ENCODE peak calls at places on chromosomes 2 and 18, in six cellular contexts. J is GM12865, X is bronchial epithelial cell, P is endodermal cell, Q is neural progenitor cell, R is HFF-Myc. V is an unnamed sample.

GRCh38 chr2:229660951-229661350 is 53.4 kb downstream of the DNER start:
- DNase-seq in J (no peak), X (peak), P (no peak), Q (no peak), R (no peak), V (no peak)

GRCh38 chr2:67388680-67389079 is 8.5 kb upstream of the ETAA1 start:
- DNase-seq in J (no peak), X (no peak), P (peak), Q (no peak), R (no peak), V (no peak)

GRCh38 chr2:30233142-30233961 is 2.0 kb downstream of the LBH start:
- DNase-seq in J (no peak), X (peak), P (peak), Q (peak), R (no peak), V (no peak)

GRCh38 chr18:710418-711300 is 1.8 kb downstream of the ENOSF1 start:
- DNase-seq in J (no peak), X (no peak), P (no peak), Q (no peak), R (no peak), V (no peak)

GRCh38 chr2:64543006-64543697 is 19.0 kb downstream of the AFTPH start:
- DNase-seq in J (no peak), X (peak), P (no peak), Q (no peak), R (no peak), V (no peak)

GRCh38 chr18:3323900-3324299 is 62.0 kb downstream of the MYL12B start:
- DNase-seq in J (peak), X (no peak), P (no peak), Q (no peak), R (no peak), V (peak)

GRCh38 chr2:186913870-186914269 is 64.9 kb upstream of the ZSWIM2 start:
- DNase-seq in J (peak), X (no peak), P (no peak), Q (no peak), R (no peak), V (peak)

GRCh38 chr2:181546086-181546485 is 88.9 kb downstream of the ITGA4 start:
- DNase-seq in J (no peak), X (peak), P (no peak), Q (no peak), R (no peak), V (no peak)

GRCh38 chr2:136378712-136379595 is 261.0 kb upstream of the CXCR4 start:
- DNase-seq in J (peak), X (peak), P (peak), Q (peak), R (peak), V (peak)

GRCh38 chr2:144032566-144032965 is 487.4 kb downstream of the ZEB2 start:
- DNase-seq in J (no peak), X (no peak), P (no peak), Q (no peak), R (peak), V (no peak)

GRCh38 chr2:110848519-110848918 is 116.1 kb downstream of the ACOXL start:
- DNase-seq in J (no peak), X (no peak), P (no peak), Q (no peak), R (no peak), V (no peak)

GRCh38 chr18:59547691-59548182 is 149.5 kb downstream of the CCBE1 start:
- DNase-seq in J (peak), X (peak), P (peak), Q (peak), R (no peak), V (no peak)

GRCh38 chr2:174485763-174486613 is 841 bp downstream of the GPR155 start:
- DNase-seq in J (peak), X (no peak), P (peak), Q (peak), R (no peak), V (peak)

GRCh38 chr2:111160758-111161157 is 40.0 kb downstream of the BCL2L11 start:
- DNase-seq in J (no peak), X (peak), P (peak), Q (no peak), R (no peak), V (no peak)

GRCh38 chr2:205188516-205189138 is 493.7 kb upstream of the NRP2 start:
- DNase-seq in J (no peak), X (peak), P (peak), Q (peak), R (peak), V (no peak)

GRCh38 chr2:216031960-216032689 is 18.8 kb upstream of the MREG start:
- DNase-seq in J (peak), X (peak), P (no peak), Q (no peak), R (peak), V (peak)

GRCh38 chr2:237253046-237253723 is 160.8 kb downstream of the COL6A3 start:
- DNase-seq in J (no peak), X (peak), P (no peak), Q (no peak), R (no peak), V (no peak)

GRCh38 chr2:35428548-35428947 is 927.0 kb upstream of the CRIM1 start:
- DNase-seq in J (peak), X (peak), P (peak), Q (peak), R (no peak), V (no peak)
- TF ChIP-seq CTCF in J (peak), X (peak), P (peak), Q (peak), R (peak), V (peak)

GRCh38 chr2:170953976-170954375 is 24.9 kb downstream of the GORASP2 start:
- DNase-seq in J (no peak), X (no peak), P (no peak), Q (no peak), R (no peak), V (no peak)
- TF ChIP-seq CTCF in J (no peak), X (no peak), P (no peak), Q (no peak), R (no peak), V (no peak)

GRCh38 chr18:10682368-10682714 is 156.5 kb downstream of the NAPG start:
- DNase-seq in J (peak), X (no peak), P (no peak), Q (no peak), R (no peak), V (no peak)
- TF ChIP-seq CTCF in J (peak), X (no peak), P (peak), Q (peak), R (peak), V (peak)

DNA sequence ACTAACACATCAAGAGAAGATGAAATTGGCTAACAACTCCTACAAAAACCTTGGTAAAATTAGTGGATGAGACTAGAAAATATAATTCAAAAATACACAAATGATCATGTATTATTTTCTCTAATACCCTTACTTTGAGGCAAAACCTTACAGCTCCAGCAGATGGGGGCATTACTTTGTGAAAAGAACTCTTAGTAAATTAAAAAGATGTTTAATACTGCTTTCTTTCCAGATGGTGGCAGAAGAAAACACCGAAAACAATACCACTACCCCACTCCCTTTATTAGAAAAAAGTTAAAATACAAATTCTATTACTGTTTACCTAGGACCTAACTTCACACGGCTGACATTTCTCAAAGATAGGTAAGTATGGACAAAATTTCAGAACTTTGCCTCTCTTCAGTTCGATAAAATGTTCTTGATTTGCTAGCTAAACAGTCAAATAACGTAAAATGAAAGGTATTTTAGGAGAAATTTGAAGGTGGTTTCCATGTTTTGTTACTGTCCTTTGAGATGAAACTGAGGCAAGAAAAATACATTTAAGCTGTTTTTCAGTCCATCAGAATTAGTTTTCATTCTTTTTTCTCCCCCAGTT is 30.6 kb downstream of the ORC4 start:
- DNase-seq in J (peak), X (peak), P (no peak), Q (peak), R (peak), V (peak)
- TF ChIP-seq CTCF in J (peak), X (peak), P (peak), Q (peak), R (peak), V (peak)

GRCh38 chr2:70871398-70872211 is 36.0 kb upstream of the CD207 start:
- DNase-seq in J (peak), X (peak), P (peak), Q (peak), R (peak), V (peak)
- TF ChIP-seq CTCF in J (peak), X (peak), P (peak), Q (peak), R (peak), V (peak)

GRCh38 chr18:49725809-49726514 is 87.4 kb downstream of the ACAA2 start:
- DNase-seq in J (no peak), X (peak), P (peak), Q (peak), R (peak), V (no peak)
- TF ChIP-seq CTCF in J (no peak), X (no peak), P (peak), Q (no peak), R (no peak), V (no peak)

DNA sequence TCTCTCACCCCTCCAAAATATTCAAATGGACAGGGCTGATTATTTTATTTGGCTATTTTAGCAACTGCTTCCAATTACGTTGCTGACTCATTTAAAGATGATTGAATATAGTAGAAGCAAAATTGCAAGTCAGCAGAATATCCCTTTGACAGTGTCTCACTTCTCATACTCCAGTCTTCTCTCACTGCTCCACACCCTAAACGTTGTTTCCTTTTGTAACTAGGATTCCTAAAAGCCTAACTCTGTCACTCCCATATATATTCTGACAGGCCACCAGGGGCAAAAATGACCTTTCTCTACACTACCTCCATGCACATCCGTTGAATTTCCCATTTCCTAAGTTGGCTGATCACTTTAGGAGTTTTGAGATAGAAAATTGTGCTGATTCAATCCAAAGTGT is 351.1 kb downstream of the RND3 start:
- DNase-seq in J (no peak), X (peak), P (no peak), Q (no peak), R (no peak), V (no peak)
- TF ChIP-seq CTCF in J (no peak), X (no peak), P (peak), Q (no peak), R (no peak), V (no peak)

GRCh38 chr2:69514406-69514805 is 77.2 kb upstream of the NFU1 start:
- DNase-seq in J (no peak), X (no peak), P (peak), Q (peak), R (peak), V (no peak)
- TF ChIP-seq CTCF in J (no peak), X (no peak), P (no peak), Q (no peak), R (no peak), V (no peak)